ENCODE peak calls at places on chromosome 7, in eight cellular contexts. P, D, G, J, S, N, F and E are unnamed samples.
A peak's percentile ranks its signal among the peaks of the same experiment; 100 is the strongest.

GRCh38 chr7:86431761-86432160 is 211.9 kb upstream of the GRM3 start:
- DNase-seq in P (no peak), S (no peak), F (no peak), D (no peak), N (no peak), G (no peak), J (no peak), E (no peak)

GRCh38 chr7:140738280-140738679 is 41.8 kb downstream of the NDUFB2 start:
- DNase-seq in P (no peak), G (no peak), D (no peak), N (no peak), J (no peak), F (no peak), S (no peak), E (no peak)

GRCh38 chr7:159067870-159068787 is 76.5 kb downstream of the VIPR2 start:
- DNase-seq in S (no peak), F (peak; percentile 20), P (peak; percentile 28), G (no peak), N (no peak), J (peak; percentile 79), D (peak; percentile 14), E (no peak)

GRCh38 chr7:93476491-93477344 is 97.8 kb downstream of the CALCR start:
- DNase-seq in N (no peak), P (no peak), S (peak; percentile 52), D (no peak), G (no peak), F (no peak), J (no peak), E (no peak)

GRCh38 chr7:19242246-19242645 is 97.0 kb upstream of the FERD3L start:
- DNase-seq in F (no peak), N (no peak), P (no peak), J (no peak), D (no peak), S (no peak), G (no peak), E (no peak)

GRCh38 chr7:100162874-100163533 is 4.5 kb upstream of the TRAPPC14 start:
- DNase-seq in F (no peak), N (no peak), S (peak; percentile 55), G (no peak), D (no peak), J (no peak), P (no peak), E (no peak)

GRCh38 chr7:23106491-23106800 is 861 bp downstream of the KLHL7 start:
- DNase-seq in S (no peak), G (peak; percentile 28), F (no peak), D (no peak), J (no peak), P (peak; percentile 43), N (no peak), E (no peak)

GRCh38 chr7:42373285-42373684 is 136.3 kb upstream of the GLI3 start:
- DNase-seq in D (no peak), P (no peak), G (no peak), F (no peak), J (no peak), N (no peak), S (no peak), E (no peak)

GRCh38 chr7:94313926-94314325 is 80.8 kb upstream of the COL1A2 start:
- DNase-seq in F (peak; percentile 76), J (no peak), S (no peak), N (no peak), P (no peak), D (no peak), G (no peak), E (no peak)

GRCh38 chr7:72213769-72214168 is 198.4 kb downstream of the CALN1 start:
- DNase-seq in F (no peak), J (no peak), S (no peak), N (no peak), D (no peak), G (no peak), P (no peak), E (no peak)

GRCh38 chr7:97096037-97096436 is 21.5 kb upstream of the SDHAF3 start:
- DNase-seq in F (no peak), D (no peak), P (no peak), G (no peak), N (no peak), S (no peak), J (no peak), E (no peak)

GRCh38 chr7:99267530-99268360 is 4.9 kb upstream of the MYH16 start:
- DNase-seq in D (no peak), N (peak; percentile 22), G (peak; percentile 71), J (peak; percentile 28), F (peak; percentile 68), P (peak; percentile 63), S (no peak), E (no peak)

GRCh38 chr7:98394377-98394836 is 6.5 kb downstream of the BAIAP2L1 start:
- DNase-seq in J (no peak), D (no peak), S (no peak), G (no peak), P (no peak), F (peak; percentile 53), N (no peak), E (no peak)

GRCh38 chr7:85773116-85773783 is 586.4 kb upstream of the SEMA3D start:
- DNase-seq in D (no peak), S (no peak), G (no peak), N (no peak), J (no peak), P (no peak), F (peak; percentile 75), E (no peak)

GRCh38 chr7:36003343-36003742 is 149.7 kb upstream of the EEPD1 start:
- DNase-seq in N (no peak), F (no peak), G (no peak), P (no peak), D (no peak), J (no peak), S (no peak), E (no peak)

GRCh38 chr7:142908921-142909870 is 23.7 kb upstream of the TRPV6 start:
- DNase-seq in G (peak; percentile 35), D (peak; percentile 70), P (peak; percentile 40), N (no peak), J (no peak), S (peak; percentile 42), F (peak; percentile 10), E (peak; percentile 57)

GRCh38 chr7:92092210-92092609 is 42.1 kb downstream of the CYP51A1 start:
- DNase-seq in P (no peak), N (no peak), G (no peak), S (no peak), F (no peak), D (no peak), J (no peak), E (no peak)

DNA sequence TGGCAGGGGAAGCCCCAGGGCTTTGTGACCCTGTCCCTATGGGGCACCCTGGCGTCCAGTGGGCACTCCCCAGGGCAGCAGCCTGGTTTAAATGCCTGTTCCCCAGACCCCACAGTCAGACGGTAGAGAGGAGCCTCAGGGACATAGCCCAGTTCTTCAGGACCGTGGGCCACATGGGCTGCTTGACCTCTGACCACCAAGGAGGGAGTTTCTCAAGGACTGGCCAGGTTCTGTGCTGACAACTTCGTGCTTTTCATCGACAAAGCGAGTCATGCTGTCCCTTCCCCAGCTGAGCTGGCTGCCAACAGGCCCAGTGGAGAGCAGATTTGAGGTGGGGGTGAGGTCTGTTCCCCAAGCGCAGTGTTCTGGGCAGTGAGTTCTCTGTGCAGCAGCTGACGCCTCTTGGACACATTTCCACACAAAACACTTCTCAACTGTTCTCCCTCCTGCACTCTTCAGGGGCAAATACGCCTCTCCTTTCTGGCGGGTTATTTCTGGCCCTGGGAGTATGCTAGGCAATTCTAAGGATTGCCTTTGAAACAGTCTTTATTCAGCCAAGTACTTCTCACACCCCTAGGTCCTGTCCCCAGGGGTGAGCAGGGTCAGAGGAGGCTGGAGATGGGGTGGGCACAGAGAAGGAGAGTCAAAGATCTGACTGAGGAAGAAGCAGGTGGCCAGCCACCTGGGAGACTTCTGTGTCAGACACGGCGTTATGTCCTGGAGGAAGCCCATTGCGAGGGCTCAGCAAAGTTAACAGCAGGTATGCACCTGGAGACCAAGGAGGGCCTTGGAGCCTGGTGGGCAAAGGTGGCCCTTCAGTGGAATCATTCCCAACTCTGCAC is 57.3 kb upstream of the CAMK2B start:
- DNase-seq in D (no peak), G (peak; percentile 13), J (no peak), F (no peak), P (no peak), N (no peak), S (peak; percentile 14), E (no peak)
- H3K27ac ChIP-seq in D (no peak overlapping the region), G (no peak overlapping the region), J (peak overlapping the region; percentile 11), F (peak overlapping the region; percentile 62), P (no peak overlapping the region), N (no peak overlapping the region), S (no peak overlapping the region), E (no peak overlapping the region)

DNA sequence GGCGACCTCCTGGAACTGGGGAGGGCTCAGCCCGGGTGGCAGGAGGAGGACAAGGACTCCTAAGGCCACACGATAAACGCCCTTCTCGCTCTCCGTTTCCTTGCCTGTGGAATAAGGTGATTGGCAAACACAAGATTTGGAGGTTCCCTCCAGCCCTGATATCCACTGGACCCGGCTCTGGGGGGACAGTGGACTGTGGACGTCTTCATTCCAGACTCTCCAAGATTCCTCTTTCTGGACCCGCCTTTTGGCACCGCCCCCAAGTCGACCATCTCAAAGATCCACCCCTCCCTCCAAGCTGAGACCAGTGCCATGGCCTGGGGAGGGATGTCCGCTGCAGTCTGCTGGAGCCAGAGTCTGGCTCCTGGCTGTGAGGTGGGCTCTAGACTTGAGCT is 23.6 kb downstream of the ZNF783 start:
- DNase-seq in S (no peak), D (no peak), F (peak; percentile 35), J (no peak), P (peak; percentile 39), N (no peak), G (no peak), E (no peak)
- H3K27ac ChIP-seq in S (no peak overlapping the region), D (no peak overlapping the region), F (no peak overlapping the region), J (peak overlapping the region; percentile 43), P (peak overlapping the region; percentile 67), N (no peak overlapping the region), G (peak overlapping the region; percentile 77), E (peak overlapping the region; percentile 87)

DNA sequence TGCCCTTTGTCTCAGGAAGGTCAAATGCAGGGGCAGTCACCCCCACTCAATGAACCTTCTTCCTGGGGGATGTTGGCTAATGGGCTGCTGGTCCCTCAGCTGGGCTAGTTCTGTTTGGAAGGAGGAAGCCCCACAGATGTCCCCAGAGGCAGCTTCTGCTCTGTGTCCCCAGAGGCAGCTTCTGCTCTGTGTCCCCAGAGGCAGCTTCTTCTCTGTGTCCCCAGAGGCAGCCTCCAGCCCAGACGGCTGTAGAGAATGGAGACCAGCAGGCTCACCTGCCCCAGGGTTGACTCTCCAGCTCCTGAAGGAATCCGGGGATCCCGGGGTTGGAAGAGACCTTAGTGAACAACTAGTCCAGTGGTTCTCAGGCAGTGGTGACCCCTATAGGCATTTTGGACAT is 62.5 kb upstream of the LEP start:
- DNase-seq in P (no peak), G (no peak), S (peak; percentile 20), N (no peak), D (peak; percentile 65), F (no peak), J (no peak), E (no peak)
- H3K27ac ChIP-seq in P (no peak overlapping the region), G (no peak overlapping the region), S (no peak overlapping the region), N (no peak overlapping the region), D (no peak overlapping the region), F (no peak overlapping the region), J (no peak overlapping the region), E (no peak overlapping the region)

DNA sequence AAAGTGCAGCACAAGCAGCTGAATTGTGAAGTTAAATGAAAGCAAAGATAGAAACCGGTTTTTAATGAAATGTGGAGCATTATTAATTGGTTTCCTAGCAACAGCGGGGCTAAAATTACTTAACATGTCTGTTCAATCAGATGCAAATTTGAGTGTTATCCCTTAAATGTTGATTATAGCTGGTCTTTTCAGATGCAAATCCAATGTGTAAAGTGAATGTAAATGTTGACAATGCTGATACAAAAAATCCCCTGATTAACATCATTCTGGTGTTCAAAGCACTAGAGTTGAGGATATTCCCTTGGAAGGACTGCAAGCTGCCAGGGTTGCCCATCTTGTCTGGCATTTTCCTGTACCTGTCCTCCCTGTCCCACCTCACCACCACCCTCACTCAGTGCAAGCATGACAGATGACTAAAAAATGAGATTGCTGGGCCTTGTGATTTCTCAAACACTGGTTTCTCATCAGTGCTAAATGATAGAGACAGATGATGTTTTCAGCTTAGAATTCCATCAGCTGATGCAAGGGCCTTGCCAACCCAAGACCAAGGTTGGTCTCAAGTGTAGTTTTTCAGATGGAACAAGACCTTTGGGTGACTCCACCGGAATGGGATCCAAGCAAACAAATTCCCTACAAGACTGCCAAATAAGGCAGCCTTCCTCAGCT is 55.1 kb downstream of the JAZF1 start:
- DNase-seq in N (no peak), S (no peak), G (no peak), P (no peak), D (no peak), J (peak; percentile 75), F (peak; percentile 42), E (no peak)
- H3K27ac ChIP-seq in N (no peak overlapping the region), S (peak overlapping the region; percentile 43), G (no peak overlapping the region), P (no peak overlapping the region), D (no peak overlapping the region), J (peak overlapping the region; percentile 25), F (no peak overlapping the region), E (no peak overlapping the region)